ENCODE peak calls at places on chromosomes 13 and 19, in six cellular contexts. V is transverse colon, H is GM12878, N is ovary, G is tibial nerve, U is A549. D is an unnamed sample.

GRCh38 chr19:39498262-39499081 is at the start of gene DLL3:
- DNase-seq in N (no peak), H (no peak), U (no peak), G (no peak), V (no peak), D (no peak)

GRCh38 chr19:47363758-47364529 is 14.8 kb downstream of the DHX34 start:
- DNase-seq in V (no peak), H (no peak), N (no peak), U (peak; percentile 60), G (no peak), D (no peak)

GRCh38 chr13:104984296-104984818 is 1551.1 kb downstream of the EFNB2 start:
- DNase-seq in H (peak; percentile 92), N (no peak), V (no peak), G (peak; percentile 21), U (no peak), D (no peak)

GRCh38 chr19:56823956-56824355 is 16.6 kb downstream of the PEG3 start:
- DNase-seq in N (no peak), G (no peak), U (no peak), H (no peak), V (no peak), D (peak; percentile 66)

GRCh38 chr13:35789335-35790166 is 313.1 kb upstream of the MAB21L1 start:
- DNase-seq in G (no peak), H (no peak), N (no peak), U (peak; percentile 34), V (no peak), D (no peak)

GRCh38 chr19:54616057-54616456 is 14.2 kb upstream of the LILRB1 start:
- DNase-seq in G (no peak), U (no peak), H (peak; percentile 52), N (no peak), V (no peak), D (no peak)

GRCh38 chr13:110347535-110348308 is 40.6 kb downstream of the COL4A2 start:
- DNase-seq in V (no peak), N (no peak), G (no peak), H (no peak), U (peak; percentile 84), D (no peak)

GRCh38 chr19:19642506-19643157 is 825 bp downstream of the GMIP start:
- DNase-seq in H (no peak), U (no peak), N (no peak), G (no peak), V (peak; percentile 23), D (no peak)

GRCh38 chr13:51549050-51549449 is 35.2 kb upstream of the WDFY2 start:
- DNase-seq in V (no peak), N (no peak), H (peak; percentile 37), U (peak; percentile 50), G (no peak), D (no peak)

GRCh38 chr13:39688699-39689405 is 33.4 kb downstream of the COG6 start:
- DNase-seq in V (no peak), H (peak; percentile 9), N (no peak), G (no peak), U (no peak), D (no peak)

GRCh38 chr19:29277107-29277506 is 64.2 kb upstream of the UQCRFS1 start:
- DNase-seq in G (no peak), H (peak; percentile 19), V (peak; percentile 17), U (peak; percentile 52), N (no peak), D (no peak)

GRCh38 chr19:10338940-10339339 is 484 bp downstream of the ICAM3 start:
- DNase-seq in H (no peak), U (no peak), N (no peak), G (no peak), V (no peak), D (no peak)

GRCh38 chr13:27634231-27634630 is 12.5 kb downstream of the POLR1D start:
- DNase-seq in V (no peak), H (no peak), G (no peak), N (no peak), U (no peak), D (no peak)

GRCh38 chr13:37597477-37597876 is 1.1 kb downstream of the POSTN start:
- DNase-seq in H (no peak), N (no peak), V (no peak), G (no peak), U (no peak), D (no peak)

GRCh38 chr13:102402292-102402691 is 444 bp upstream of the FGF14 start:
- DNase-seq in N (no peak), U (no peak), V (peak; percentile 12), G (no peak), H (no peak), D (no peak)

GRCh38 chr19:40718774-40719391 is 2.0 kb downstream of the ITPKC start:
- DNase-seq in N (peak; percentile 72), V (peak; percentile 93), U (peak; percentile 68), G (peak; percentile 58), H (peak; percentile 8), D (no peak)

GRCh38 chr13:44313674-44314073 is 60.0 kb upstream of the SERP2 start:
- DNase-seq in G (no peak), N (no peak), H (no peak), V (no peak), U (peak; percentile 63), D (no peak)

GRCh38 chr13:57582032-57582431 is 49.5 kb upstream of the PCDH17 start:
- DNase-seq in U (no peak), V (no peak), H (no peak), G (no peak), N (no peak), D (no peak)

GRCh38 chr19:51461723-51462161 is 3.5 kb upstream of the SIGLEC8 start:
- DNase-seq in V (peak; percentile 16), H (no peak), N (no peak), U (no peak), G (no peak), D (no peak)

GRCh38 chr13:28741080-28741479 is 22.3 kb upstream of the SLC46A3 start:
- DNase-seq in G (no peak), V (no peak), U (no peak), N (no peak), H (no peak), D (no peak)

GRCh38 chr13:78630509-78630908 is 27.2 kb upstream of the POU4F1 start:
- DNase-seq in U (no peak), V (no peak), G (no peak), H (no peak), N (no peak), D (no peak)

GRCh38 chr13:110017379-110017778 is 231.0 kb upstream of the IRS2 start:
- DNase-seq in U (peak; percentile 89), H (no peak), G (no peak), V (no peak), N (no peak), D (no peak)

GRCh38 chr19:13541554-13541953 is 35.3 kb upstream of the CACNA1A start:
- DNase-seq in H (no peak), G (no peak), U (no peak), N (no peak), V (no peak), D (no peak)

GRCh38 chr19:55694241-55694655 is 19.2 kb downstream of the EPN1 start:
- DNase-seq in H (no peak), U (no peak), G (no peak), V (peak; percentile 66), N (no peak), D (no peak)

GRCh38 chr13:108268713-108269112 is 805 bp upstream of the TNFSF13B start:
- DNase-seq in U (no peak), G (no peak), N (no peak), H (no peak), V (no peak), D (no peak)

GRCh38 chr13:51156666-51157065 is 45.6 kb upstream of the C13orf42 start:
- DNase-seq in G (no peak), H (no peak), N (no peak), V (no peak), U (no peak), D (no peak)

GRCh38 chr13:25232937-25233515 is 54.3 kb downstream of the MTMR6 start:
- DNase-seq in V (no peak), U (peak; percentile 41), H (no peak), G (no peak), N (no peak), D (no peak)

GRCh38 chr13:31725841-31726240 is 13.5 kb upstream of the RXFP2 start:
- DNase-seq in U (no peak), N (no peak), G (no peak), H (no peak), V (no peak), D (no peak)

GRCh38 chr13:31719214-31719613 is 20.1 kb upstream of the RXFP2 start:
- DNase-seq in H (no peak), V (no peak), G (no peak), U (no peak), N (no peak), D (no peak)

DNA sequence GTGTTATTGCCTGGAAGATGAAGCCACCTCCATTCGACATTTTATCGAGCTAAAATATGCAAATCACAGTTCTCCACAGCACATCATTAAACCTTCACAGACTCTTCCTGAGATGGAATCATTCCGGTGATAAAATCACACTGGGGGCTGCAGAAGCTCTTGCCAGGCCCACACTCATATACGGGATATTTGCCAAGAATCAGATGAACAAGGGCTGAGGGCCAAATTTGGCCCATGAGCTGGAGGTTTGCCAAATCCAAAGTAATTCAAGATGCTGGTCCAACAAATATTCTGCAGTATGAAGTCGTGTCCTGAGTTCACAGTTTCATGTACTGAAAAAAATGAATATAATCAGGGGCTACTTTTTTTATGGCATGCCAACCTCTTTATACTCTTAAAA is 16.6 kb upstream of the RXFP2 start:
- DNase-seq in U (no peak), H (no peak), N (no peak), V (no peak), G (no peak), D (no peak)
- TF ChIP-seq EP300 in U (no peak), H (no peak), N (no peak), V (no peak), G (no peak), D (no peak)

DNA sequence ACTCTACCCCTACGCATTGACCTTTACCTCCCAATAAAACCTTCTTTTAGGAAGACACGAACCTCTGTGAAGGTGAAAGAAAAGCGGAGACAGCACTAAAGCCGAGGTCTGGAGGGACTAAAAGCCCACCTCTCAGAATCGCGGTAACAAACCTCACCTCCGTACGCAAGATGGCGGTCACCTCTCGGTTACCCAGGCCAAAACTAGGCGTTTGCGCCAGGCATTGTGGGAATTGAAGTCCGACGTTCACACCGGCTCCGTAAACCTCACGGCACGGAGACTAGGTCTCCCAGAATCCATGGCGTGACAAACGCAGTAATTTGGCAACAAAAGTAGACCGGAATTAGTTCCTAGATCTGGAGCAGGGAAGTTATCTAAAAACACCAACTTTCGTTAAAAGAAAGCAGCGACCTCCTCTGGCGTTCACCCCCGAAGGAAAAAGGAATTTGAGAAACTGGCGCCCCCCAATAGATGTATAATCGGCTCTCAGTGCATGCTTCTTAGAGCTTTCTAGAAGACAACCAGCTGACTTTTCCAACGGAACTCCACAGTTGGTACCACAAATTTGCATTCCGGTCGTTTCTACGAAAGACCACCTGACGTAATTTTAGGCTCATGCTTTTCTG is at the start of gene N4BP2L2:
- DNase-seq in U (peak; percentile 95), V (peak; percentile 94), G (peak; percentile 88), H (peak; percentile 94), N (peak; percentile 96), D (peak; percentile 99)
- TF ChIP-seq EP300 in U (no peak), V (no peak), G (peak; percentile 97), H (no peak), N (no peak), D (no peak)

GRCh38 chr19:35309481-35310279 is 17.7 kb downstream of the MAG start:
- DNase-seq in U (no peak), G (no peak), N (peak; percentile 96), H (no peak), V (no peak), D (no peak)
- TF ChIP-seq EP300 in U (no peak), G (no peak), N (no peak), H (no peak), V (no peak), D (no peak)

GRCh38 chr19:15195381-15195964 is 5.3 kb downstream of the NOTCH3 start:
- DNase-seq in U (no peak), G (no peak), V (peak; percentile 29), N (no peak), H (no peak), D (no peak)
- TF ChIP-seq EP300 in U (no peak), G (no peak), V (no peak), N (no peak), H (no peak), D (no peak)

D was measured in esophagus muscularis mucosa.